ENCODE peak calls at places on chromosomes 7 and 10, in four cellular contexts. J, D, H and N are unnamed samples. For H3K4me1 and H3K9me1, the result is how much of the 10 kb centered on the place peaks cover.

GRCh38 chr7:132580277-132580676 is 4.0 kb upstream of the PLXNA4 start:
- DNase-seq in J (no peak), H (no peak), D (peak), N (no peak)

GRCh38 chr7:135770139-135770710 is 21.6 kb upstream of the FAM180A start:
- DNase-seq in H (no peak), D (no peak), J (peak), N (no peak)

GRCh38 chr7:108086546-108086945 is 43.6 kb downstream of the LAMB4 start:
- DNase-seq in J (no peak), D (no peak), H (no peak), N (no peak)

GRCh38 chr7:98228801-98229200 is 17.6 kb downstream of the BHLHA15 start:
- DNase-seq in D (peak), H (no peak), J (no peak), N (no peak)

GRCh38 chr7:159033473-159033825 is 111.2 kb downstream of the VIPR2 start:
- DNase-seq in D (no peak), J (no peak), H (no peak), N (no peak)

GRCh38 chr7:18278306-18278705 is 217.2 kb upstream of the HDAC9 start:
- DNase-seq in H (peak), J (no peak), D (no peak), N (no peak)

GRCh38 chr10:114881916-114882315 is 56.1 kb upstream of the TRUB1 start:
- DNase-seq in J (no peak), D (no peak), H (no peak), N (no peak)

GRCh38 chr7:13856012-13856411 is 133.5 kb downstream of the ETV1 start:
- DNase-seq in D (no peak), J (no peak), H (no peak), N (no peak)

GRCh38 chr7:34299066-34299465 is 359.0 kb upstream of the NPSR1 start:
- DNase-seq in D (no peak), J (no peak), H (no peak), N (no peak)

GRCh38 chr7:75995052-75995471 is 667 bp upstream of the TMEM120A start:
- DNase-seq in J (no peak), D (no peak), H (no peak), N (no peak)

GRCh38 chr7:35714862-35715261 is 19.9 kb upstream of the HERPUD2 start:
- DNase-seq in D (no peak), H (no peak), J (no peak), N (no peak)

GRCh38 chr7:98616381-98617050 is 569 bp upstream of the NPTX2 start:
- DNase-seq in H (no peak), J (no peak), D (no peak), N (no peak)

GRCh38 chr10:29600821-29601220 is 34.0 kb downstream of the SVIL start:
- DNase-seq in H (no peak), D (no peak), J (no peak), N (no peak)

GRCh38 chr7:124462249-124462648 is 303.3 kb downstream of the GPR37 start:
- DNase-seq in H (no peak), D (no peak), J (peak), N (peak)

GRCh38 chr7:151859111-151859947 is 17.6 kb downstream of the PRKAG2 start:
- DNase-seq in J (no peak), D (no peak), H (no peak), N (no peak)

GRCh38 chr10:16835223-16835622 is 18.0 kb upstream of the RSU1 start:
- DNase-seq in J (no peak), D (no peak), H (no peak), N (no peak)

GRCh38 chr7:2321020-2321419 is 6.8 kb upstream of the SNX8 start:
- DNase-seq in H (no peak), D (no peak), J (peak), N (no peak)

GRCh38 chr7:74332373-74333176 is 43.4 kb downstream of the CLIP2 start:
- DNase-seq in D (no peak), H (no peak), J (no peak), N (no peak)

GRCh38 chr10:46325021-46325420 is 38.2 kb downstream of the ANTXRL start:
- DNase-seq in D (peak), H (no peak), J (peak), N (no peak)

GRCh38 chr7:52537051-52537450 is 498.4 kb upstream of the POM121L12 start:
- DNase-seq in H (no peak), D (no peak), J (no peak), N (no peak)

GRCh38 chr7:50475340-50475739 is 25.2 kb upstream of the FIGNL1 start:
- DNase-seq in H (no peak), J (no peak), D (no peak), N (no peak)

GRCh38 chr10:113895018-113895417 is 40.6 kb downstream of the NHLRC2 start:
- DNase-seq in D (no peak), H (no peak), J (peak), N (no peak)

GRCh38 chr7:34096135-34096775 is 190.9 kb downstream of the BMPER start:
- DNase-seq in D (no peak), H (no peak), J (peak), N (no peak)

GRCh38 chr7:24637706-24638105 is 64.5 kb downstream of the PALS2 start:
- DNase-seq in D (no peak), J (no peak), H (no peak), N (no peak)

GRCh38 chr7:130611206-130611605 is 57.3 kb downstream of the COPG2 start:
- DNase-seq in H (no peak), J (no peak), D (no peak), N (no peak)

GRCh38 chr7:17041324-17041723 is 159.5 kb upstream of the AGR3 start:
- DNase-seq in H (peak), J (peak), D (no peak), N (no peak)

GRCh38 chr10:98267894-98268693 is at the start of gene LOXL4:
- DNase-seq in D (peak), J (no peak), H (no peak), N (no peak)
- H3K4me1 ChIP-seq in D (under half), J (under half), H (under half), N (under half)

GRCh38 chr10:110013615-110014293 is 6.0 kb downstream of the ADD3 start:
- DNase-seq in D (no peak), J (no peak), H (no peak), N (no peak)

GRCh38 chr10:110016037-110016436 is 8.3 kb downstream of the ADD3 start:
- DNase-seq in D (no peak), J (peak), H (peak), N (no peak)

GRCh38 chr10:110020265-110020664 is 12.5 kb downstream of the ADD3 start:
- DNase-seq in J (no peak), H (no peak), D (no peak), N (no peak)

GRCh38 chr10:110016957-110017514 is 9.3 kb downstream of the ADD3 start:
- DNase-seq in J (no peak), D (no peak), H (no peak), N (no peak)

GRCh38 chr10:110017940-110018339 is 10.2 kb downstream of the ADD3 start:
- DNase-seq in H (no peak), J (no peak), D (no peak), N (no peak)
- H3K9me1 ChIP-seq in H (under half), J (under half), D (under half), N (under half)

GRCh38 chr10:124648738-124649137 is 95.4 kb downstream of the FAM53B start:
- DNase-seq in H (peak), D (peak), J (peak), N (peak)

GRCh38 chr10:124650263-124650662 is 93.9 kb downstream of the FAM53B start:
- DNase-seq in D (no peak), H (no peak), J (no peak), N (no peak)

GRCh38 chr10:124648131-124648475 is 96.1 kb downstream of the FAM53B start:
- DNase-seq in D (no peak), J (no peak), H (no peak), N (no peak)

GRCh38 chr10:124647421-124648130 is 96.6 kb downstream of the FAM53B start:
- DNase-seq in H (peak), J (peak), D (peak), N (no peak)

GRCh38 chr10:124649209-124649608 is 95.0 kb downstream of the FAM53B start:
- DNase-seq in D (no peak), H (no peak), J (no peak), N (no peak)
- H3K4me2 ChIP-seq in D (peak), H (no peak), J (no peak), N (peak)

GRCh38 chr10:3779146-3779707 is 5.8 kb downstream of the KLF6 start:
- DNase-seq in J (peak), D (no peak), H (peak), N (no peak)
- H3K4me1 ChIP-seq in J (under half), D (under half), H (half or more), N (half or more)

DNA sequence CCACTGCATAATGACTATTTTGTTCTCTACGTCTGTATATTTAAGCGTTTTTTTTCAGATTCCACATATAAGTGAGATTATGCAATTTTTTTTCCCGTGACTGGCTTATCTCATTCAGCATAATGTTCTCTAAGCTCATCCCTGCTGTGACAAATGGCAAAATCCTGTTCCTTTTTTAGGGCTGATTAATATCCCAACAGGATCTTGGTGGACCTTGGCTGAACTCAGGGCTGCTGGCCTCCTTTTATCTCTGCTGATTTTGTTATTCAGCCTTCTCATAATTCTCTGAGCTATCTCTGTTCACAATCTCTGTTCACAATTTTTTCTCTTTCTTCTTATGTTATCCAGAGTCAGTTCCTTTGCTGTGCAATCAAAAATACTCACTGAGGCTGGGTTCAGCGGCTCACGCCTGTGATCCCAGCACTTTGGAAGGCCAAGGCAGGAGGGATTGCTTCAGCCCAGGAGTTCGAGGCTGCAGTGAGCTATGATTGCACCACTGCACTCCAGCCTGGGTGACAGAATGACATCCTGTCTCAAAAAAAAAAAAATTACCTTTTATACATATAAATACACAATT is 1035.9 kb upstream of the AUTS2 start:
- DNase-seq in D (no peak), J (no peak), H (no peak), N (no peak)
- H3K9me1 ChIP-seq in D (under half), J (under half), H (under half), N (under half)

DNA sequence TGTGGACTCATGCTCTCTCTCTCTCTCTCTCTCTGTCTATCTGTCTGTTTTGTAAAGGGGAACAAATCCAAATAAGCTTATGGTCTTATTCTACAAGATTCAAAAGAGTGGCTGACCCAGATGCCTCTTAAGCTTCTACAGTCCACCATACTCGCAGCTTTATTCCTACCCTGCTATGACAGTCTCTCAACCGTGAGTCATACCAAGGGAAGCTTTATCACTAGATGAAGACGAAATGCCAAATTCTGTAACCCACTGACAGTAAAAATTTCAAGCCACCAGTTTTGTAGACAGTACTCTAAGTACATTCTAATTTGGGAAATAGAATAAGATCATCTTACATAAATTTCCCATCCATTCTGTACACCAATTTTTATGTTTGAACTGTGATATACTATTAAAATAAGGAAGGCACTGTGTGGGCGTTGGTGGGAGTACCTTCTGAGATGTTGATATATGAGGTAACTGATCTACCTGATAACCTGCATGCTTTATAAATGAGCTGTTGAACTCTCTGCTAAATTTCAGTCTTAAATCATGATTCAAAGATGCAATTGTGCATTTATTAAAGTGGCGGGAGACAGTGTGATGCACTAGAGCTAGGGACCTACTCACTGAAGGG is 153.2 kb downstream of the KLF6 start:
- DNase-seq in D (no peak), J (peak), H (no peak), N (no peak)
- H3K4me2 ChIP-seq in D (no peak), J (no peak), H (no peak), N (peak)

GRCh38 chr7:137940656-137941518 is 61.0 kb downstream of the CREB3L2 start:
- DNase-seq in H (no peak), J (peak), D (no peak), N (no peak)
- H3K4me1 ChIP-seq in H (under half), J (under half), D (under half), N (under half)